ENCODE peak calls at places on chromosome 18, in eight cellular contexts. B is T-helper 9 cell, F is T-helper 2 cell, L is SJSA1, N is astrocyte of the spinal cord, O is A549, Z is NT2/D1, C is HTR-8/SVneo. U is an unnamed sample.

GRCh38 chr18:59696311-59697235 is 650 bp downstream of the CCBE1 start:
- DNase-seq in B (no peak), F (no peak), L (peak), N (peak), O (peak), Z (no peak), C (no peak), U (no peak)

GRCh38 chr18:73340135-73340934 is 472.5 kb upstream of the NETO1 start:
- DNase-seq in B (no peak), F (no peak), L (peak), N (peak), O (no peak), Z (no peak), C (no peak), U (peak)

GRCh38 chr18:2932247-2933181 is 80.4 kb downstream of the LPIN2 start:
- DNase-seq in B (no peak), F (no peak), L (peak), N (peak), O (peak), Z (peak), C (peak), U (peak)

GRCh38 chr18:77220726-77221125 is 28.9 kb upstream of the GALR1 start:
- DNase-seq in B (no peak), F (no peak), L (no peak), N (no peak), O (no peak), Z (no peak), C (no peak), U (no peak)

GRCh38 chr18:50674307-50674706 is 114.4 kb downstream of the MAPK4 start:
- DNase-seq in B (no peak), F (no peak), L (no peak), N (no peak), O (no peak), Z (no peak), C (no peak), U (no peak)

GRCh38 chr18:47172476-47172875 is 3.7 kb downstream of the IER3IP1 start:
- DNase-seq in B (no peak), F (no peak), L (no peak), N (no peak), O (no peak), Z (no peak), C (no peak), U (no peak)

GRCh38 chr18:11761553-11761952 is 72.5 kb downstream of the GNAL start:
- DNase-seq in B (no peak), F (no peak), L (no peak), N (no peak), O (peak), Z (peak), C (no peak), U (no peak)

GRCh38 chr18:8406486-8407250 is 202.6 kb upstream of the RAB12 start:
- DNase-seq in B (no peak), F (no peak), L (no peak), N (no peak), O (no peak), Z (no peak), C (no peak), U (no peak)

GRCh38 chr18:28767781-28768211 is 590.9 kb upstream of the CDH2 start:
- DNase-seq in B (no peak), F (no peak), L (no peak), N (peak), O (no peak), Z (no peak), C (no peak), U (no peak)

GRCh38 chr18:74994502-74995403 is 214.2 kb downstream of the PTGR3 start:
- DNase-seq in B (no peak), F (no peak), L (no peak), N (peak), O (no peak), Z (no peak), C (no peak), U (peak)

GRCh38 chr18:56423626-56424025 is 214.8 kb downstream of the TXNL1 start:
- DNase-seq in B (no peak), F (no peak), L (no peak), N (no peak), O (no peak), Z (no peak), C (no peak), U (no peak)

GRCh38 chr18:45589559-45590041 is 25.7 kb upstream of the SLC14A2 start:
- DNase-seq in B (no peak), F (no peak), L (no peak), N (peak), O (no peak), Z (peak), C (peak), U (no peak)

GRCh38 chr18:24878289-24878688 is 417.9 kb downstream of the HRH4 start:
- DNase-seq in B (no peak), F (no peak), L (peak), N (peak), O (peak), Z (peak), C (no peak), U (no peak)

GRCh38 chr18:50560681-50561629 is 1.1 kb downstream of the MAPK4 start:
- DNase-seq in B (no peak), F (no peak), L (peak), N (no peak), O (no peak), Z (no peak), C (no peak), U (no peak)

GRCh38 chr18:13502585-13502984 is 223.8 kb downstream of the FAM210A start:
- DNase-seq in B (no peak), F (no peak), L (no peak), N (no peak), O (no peak), Z (no peak), C (no peak), U (no peak)

GRCh38 chr18:73296686-73297085 is 428.9 kb upstream of the NETO1 start:
- DNase-seq in B (no peak), F (no peak), L (no peak), N (peak), O (no peak), Z (no peak), C (no peak), U (peak)

GRCh38 chr18:74532511-74533025 is 1.7 kb upstream of the CNDP1 start:
- DNase-seq in B (no peak), F (no peak), L (no peak), N (no peak), O (no peak), Z (no peak), C (no peak), U (no peak)

GRCh38 chr18:48304906-48305693 is 104.1 kb downstream of the ZBTB7C start:
- DNase-seq in B (no peak), F (no peak), L (no peak), N (no peak), O (no peak), Z (no peak), C (no peak), U (no peak)

U was measured in Calu3.